ENCODE peak calls at places on chromosomes 7 and 10, in six cellular contexts. I is IMR-90, Q is mesendoderm, X is mesenchymal stem cell, A is H1, M is neuronal stem cell. G is an unnamed sample.

GRCh38 chr10:6583447-6583846 is 3.4 kb upstream of the PRKCQ start:
- DNase-seq in I (no peak), Q (no peak), X (no peak), A (no peak), M (no peak), G (no peak)

GRCh38 chr10:114768394-114768786 is 53.2 kb upstream of the FHIP2A start:
- DNase-seq in I (no peak), Q (peak), X (no peak), A (no peak), M (no peak), G (no peak)

GRCh38 chr10:36676321-36677169 is 448.9 kb upstream of the ANKRD30A start:
- DNase-seq in I (peak), Q (no peak), X (peak), A (no peak), M (no peak), G (no peak)

GRCh38 chr7:12827219-12827821 is 139.9 kb downstream of the ARL4A start:
- DNase-seq in I (peak), Q (no peak), X (no peak), A (no peak), M (no peak), G (peak)

GRCh38 chr10:122485670-122486069 is 24.3 kb downstream of the HTRA1 start:
- DNase-seq in I (no peak), Q (no peak), X (peak), A (no peak), M (no peak), G (peak)

GRCh38 chr10:110081914-110082313 is 74.1 kb downstream of the ADD3 start:
- DNase-seq in I (no peak), Q (peak), X (no peak), A (no peak), M (no peak), G (no peak)

GRCh38 chr7:5532520-5533335 is 109.1 kb upstream of the TNRC18 start:
- DNase-seq in I (no peak), Q (peak), X (no peak), A (no peak), M (no peak), G (peak)

GRCh38 chr7:48899932-48900331 is 24.4 kb upstream of the CDC14C start:
- DNase-seq in I (no peak), Q (no peak), X (no peak), A (no peak), M (no peak), G (no peak)

GRCh38 chr7:17902599-17902998 is 37.7 kb downstream of the SNX13 start:
- DNase-seq in I (no peak), Q (peak), X (no peak), A (peak), M (no peak), G (peak)

GRCh38 chr7:43700059-43700501 is 29.2 kb downstream of the COA1 start:
- DNase-seq in I (peak), Q (peak), X (peak), A (no peak), M (peak), G (no peak)

GRCh38 chr7:64999165-65000004 is 7.1 kb downstream of the ERV3-1 start:
- DNase-seq in I (peak), Q (peak), X (peak), A (no peak), M (no peak), G (peak)

GRCh38 chr7:149880871-149881301 is 7.1 kb downstream of the ATP6V0E2 start:
- DNase-seq in I (no peak), Q (no peak), X (no peak), A (no peak), M (no peak), G (no peak)

GRCh38 chr7:64183126-64183742 is 23.8 kb upstream of the ZNF735 start:
- DNase-seq in I (no peak), Q (no peak), X (no peak), A (no peak), M (no peak), G (no peak)

GRCh38 chr10:101816913-101817541 is 1.2 kb downstream of the OGA start:
- DNase-seq in I (no peak), Q (no peak), X (peak), A (no peak), M (no peak), G (no peak)

GRCh38 chr10:64041185-64041988 is 520.2 kb downstream of the REEP3 start:
- DNase-seq in I (peak), Q (peak), X (peak), A (peak), M (peak), G (peak)

GRCh38 chr7:158127241-158127640 is 460.4 kb downstream of the PTPRN2 start:
- DNase-seq in I (no peak), Q (no peak), X (no peak), A (no peak), M (no peak), G (no peak)

GRCh38 chr7:145848691-145849090 is 267.9 kb upstream of the CNTNAP2 start:
- DNase-seq in I (no peak), Q (peak), X (peak), A (no peak), M (peak), G (peak)

GRCh38 chr7:19665399-19666008 is 43.3 kb downstream of the POLR1F start:
- DNase-seq in I (peak), Q (peak), X (peak), A (no peak), M (no peak), G (no peak)

GRCh38 chr10:7027913-7028808 is 382.7 kb downstream of the SFMBT2 start:
- DNase-seq in I (peak), Q (no peak), X (peak), A (no peak), M (no peak), G (no peak)

GRCh38 chr7:85186083-85186520 is 754 bp downstream of the SEMA3D start:
- DNase-seq in I (peak), Q (peak), X (peak), A (no peak), M (peak), G (no peak)

GRCh38 chr7:125136755-125137547 is 207.3 kb upstream of the POT1 start:
- DNase-seq in I (peak), Q (no peak), X (peak), A (no peak), M (no peak), G (peak)

GRCh38 chr7:130273081-130273699 is 6.5 kb downstream of the CPA2 start:
- DNase-seq in I (peak), Q (peak), X (peak), A (peak), M (peak), G (peak)

GRCh38 chr7:53237344-53237913 is 202.0 kb downstream of the POM121L12 start:
- DNase-seq in I (no peak), Q (peak), X (peak), A (no peak), M (no peak), G (no peak)

GRCh38 chr7:75793676-75794075 is 19.9 kb downstream of the CCL24 start:
- DNase-seq in I (no peak), Q (no peak), X (no peak), A (no peak), M (no peak), G (no peak)

GRCh38 chr7:25168145-25168544 is 43.1 kb upstream of the CYCS start:
- DNase-seq in I (no peak), Q (no peak), X (no peak), A (no peak), M (no peak), G (no peak)

GRCh38 chr10:3484306-3485187 is 300.5 kb downstream of the KLF6 start:
- DNase-seq in I (peak), Q (peak), X (peak), A (no peak), M (no peak), G (peak)

GRCh38 chr10:103659674-103660363 is 166.3 kb downstream of the NEURL1 start:
- DNase-seq in I (peak), Q (peak), X (peak), A (no peak), M (no peak), G (peak)

GRCh38 chr10:30349967-30350735 is 1.1 kb upstream of the MTPAP start:
- DNase-seq in I (no peak), Q (no peak), X (no peak), A (no peak), M (no peak), G (no peak)
- H3K4me3 ChIP-seq in I (no peak), Q (no peak), X (no peak), A (no peak), M (no peak), G (no peak)

DNA sequence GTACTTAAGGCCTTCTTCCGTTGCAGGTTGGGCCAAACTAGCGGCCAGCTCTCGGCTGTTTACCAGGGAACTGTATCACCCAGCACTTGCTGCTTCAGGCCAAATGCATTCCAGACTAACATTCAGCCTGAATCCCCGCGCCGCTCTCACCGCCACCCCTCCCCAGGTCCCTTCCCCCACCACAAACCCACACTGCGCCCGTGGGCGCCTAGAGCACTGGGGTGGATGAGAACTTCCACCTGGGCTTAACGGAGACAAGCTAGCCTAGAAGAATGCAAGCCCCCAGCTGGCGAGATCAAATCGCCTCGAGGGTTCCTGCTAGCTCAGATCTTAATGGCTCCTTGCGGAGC is 641 bp downstream of the TCAF1 start:
- DNase-seq in I (peak), Q (no peak), X (no peak), A (no peak), M (peak), G (no peak)
- H2BK5ac ChIP-seq in I (peak), Q (no peak), X (no peak), A (peak), M (peak), G (peak)

GRCh38 chr7:131898418-131898817 is 342.0 kb upstream of the PODXL start:
- DNase-seq in I (no peak), Q (no peak), X (no peak), A (no peak), M (no peak), G (no peak)
- H3K4me3 ChIP-seq in I (no peak), Q (no peak), X (no peak), A (no peak), M (no peak), G (no peak)

GRCh38 chr10:92356041-92356440 is 65.1 kb downstream of the MARCHF5 start:
- DNase-seq in I (no peak), Q (no peak), X (no peak), A (no peak), M (no peak), G (no peak)
- H2BK5ac ChIP-seq in I (no peak), Q (no peak), X (no peak), A (no peak), M (no peak), G (no peak)

GRCh38 chr10:21052072-21052708 is 155.1 kb upstream of the NEBL start:
- DNase-seq in I (no peak), Q (no peak), X (no peak), A (no peak), M (no peak), G (no peak)

GRCh38 chr10:21049482-21049881 is 152.4 kb upstream of the NEBL start:
- DNase-seq in I (no peak), Q (no peak), X (no peak), A (no peak), M (no peak), G (no peak)

GRCh38 chr10:21047096-21047495 is 150.0 kb upstream of the NEBL start:
- DNase-seq in I (no peak), Q (no peak), X (no peak), A (no peak), M (no peak), G (no peak)

GRCh38 chr10:21048086-21048485 is 151.0 kb upstream of the NEBL start:
- DNase-seq in I (no peak), Q (peak), X (peak), A (no peak), M (no peak), G (peak)

GRCh38 chr10:21047511-21047910 is 150.4 kb upstream of the NEBL start:
- DNase-seq in I (no peak), Q (no peak), X (peak), A (no peak), M (no peak), G (peak)
- H3K4me3 ChIP-seq in I (no peak), Q (no peak), X (no peak), A (no peak), M (no peak), G (no peak)

DNA sequence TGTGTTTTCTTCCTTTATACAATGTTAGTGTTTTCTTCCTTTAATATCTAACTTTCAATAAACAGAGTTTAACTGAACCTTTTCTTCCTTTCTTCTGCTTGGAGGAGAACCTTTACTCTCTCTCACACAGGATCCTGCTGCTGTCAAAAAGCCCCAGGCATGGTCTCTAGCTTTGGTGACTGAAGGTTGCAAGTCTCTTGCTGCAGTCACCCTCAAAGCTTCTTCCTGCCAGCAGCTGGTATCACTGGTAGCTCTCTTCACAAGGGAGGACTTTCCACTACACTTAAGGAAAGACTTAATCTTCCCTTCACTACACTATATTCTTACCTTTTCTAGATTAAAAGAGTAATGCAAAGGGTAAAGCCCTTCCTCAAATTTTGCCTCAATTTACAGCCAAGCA is 153.4 kb downstream of the SGMS1 start:
- DNase-seq in I (no peak), Q (peak), X (no peak), A (no peak), M (no peak), G (no peak)
- H2BK5ac ChIP-seq in I (no peak), Q (no peak), X (no peak), A (no peak), M (no peak), G (no peak)

GRCh38 chr7:67484244-67484751 is 487.7 kb downstream of the TYW1 start:
- DNase-seq in I (peak), Q (peak), X (peak), A (peak), M (peak), G (peak)
- H3K4me3 ChIP-seq in I (no peak), Q (no peak), X (peak), A (peak), M (peak), G (no peak)